ENCODE peak calls at places on chromosomes 12 and 14, in five cellular contexts. Y is GM12865, M is testis, I is dorsolateral prefrontal cortex, C is ascending aorta. S is an unnamed sample.

GRCh38 chr14:60002819-60003492 is 83.0 kb downstream of the LRRC9 start:
- DNase-seq in Y (no peak), M (peak), I (no peak), C (no peak), S (no peak)

GRCh38 chr12:62684586-62685295 is 218.1 kb downstream of the MON2 start:
- DNase-seq in Y (no peak), M (peak), I (no peak), C (peak), S (no peak)

GRCh38 chr14:92135269-92135668 is 13.5 kb downstream of the CPSF2 start:
- DNase-seq in Y (peak), M (no peak), I (no peak), C (no peak), S (no peak)

GRCh38 chr14:26004342-26004741 is 593.5 kb downstream of the NOVA1 start:
- DNase-seq in Y (no peak), M (no peak), I (no peak), C (no peak), S (no peak)

GRCh38 chr14:57199911-57200310 is 68.8 kb downstream of the EXOC5 start:
- DNase-seq in Y (no peak), M (no peak), I (no peak), C (no peak), S (no peak)

GRCh38 chr12:55983229-55983849 is 9.5 kb downstream of the RAB5B start:
- DNase-seq in Y (no peak), M (no peak), I (no peak), C (no peak), S (no peak)

GRCh38 chr12:88298761-88299242 is 156.7 kb downstream of the TMTC3 start:
- DNase-seq in Y (peak), M (no peak), I (no peak), C (no peak), S (peak)

GRCh38 chr12:6392499-6392898 is 8.5 kb downstream of the LTBR start:
- DNase-seq in Y (no peak), M (no peak), I (no peak), C (no peak), S (no peak)

GRCh38 chr14:33120966-33121365 is 182.3 kb downstream of the NPAS3 start:
- DNase-seq in Y (no peak), M (no peak), I (no peak), C (no peak), S (no peak)

GRCh38 chr12:75883241-75883640 is 148.3 kb downstream of the PHLDA1 start:
- DNase-seq in Y (no peak), M (no peak), I (no peak), C (no peak), S (no peak)

GRCh38 chr14:68337279-68337678 is 455.6 kb downstream of the ZFP36L1 start:
- DNase-seq in Y (peak), M (no peak), I (no peak), C (no peak), S (no peak)

GRCh38 chr12:124709722-124710656 is 142.6 kb upstream of the NCOR2 start:
- DNase-seq in Y (no peak), M (no peak), I (no peak), C (no peak), S (no peak)

GRCh38 chr14:74882103-74882920 is 596 bp downstream of the DLST start:
- DNase-seq in Y (peak), M (peak), I (peak), C (peak), S (no peak)

GRCh38 chr12:56338643-56339422 is at the start of gene IL23A:
- DNase-seq in Y (peak), M (no peak), I (no peak), C (no peak), S (peak)

GRCh38 chr14:104589338-104590195 is 10.0 kb downstream of the C14orf180 start:
- DNase-seq in Y (no peak), M (no peak), I (no peak), C (no peak), S (no peak)

GRCh38 chr12:65570451-65571130 is 253.7 kb upstream of the HMGA2 start:
- DNase-seq in Y (no peak), M (no peak), I (no peak), C (no peak), S (no peak)

GRCh38 chr14:104432611-104433231 is 146.8 kb upstream of the C14orf180 start:
- DNase-seq in Y (no peak), M (no peak), I (no peak), C (peak), S (no peak)

GRCh38 chr12:127400231-127400630 is 866.7 kb upstream of the TMEM132C start:
- DNase-seq in Y (no peak), M (no peak), I (no peak), C (no peak), S (no peak)
- H3K4me3 ChIP-seq in Y (no peak), M (no peak), I (no peak), C (no peak), S (no peak)

DNA sequence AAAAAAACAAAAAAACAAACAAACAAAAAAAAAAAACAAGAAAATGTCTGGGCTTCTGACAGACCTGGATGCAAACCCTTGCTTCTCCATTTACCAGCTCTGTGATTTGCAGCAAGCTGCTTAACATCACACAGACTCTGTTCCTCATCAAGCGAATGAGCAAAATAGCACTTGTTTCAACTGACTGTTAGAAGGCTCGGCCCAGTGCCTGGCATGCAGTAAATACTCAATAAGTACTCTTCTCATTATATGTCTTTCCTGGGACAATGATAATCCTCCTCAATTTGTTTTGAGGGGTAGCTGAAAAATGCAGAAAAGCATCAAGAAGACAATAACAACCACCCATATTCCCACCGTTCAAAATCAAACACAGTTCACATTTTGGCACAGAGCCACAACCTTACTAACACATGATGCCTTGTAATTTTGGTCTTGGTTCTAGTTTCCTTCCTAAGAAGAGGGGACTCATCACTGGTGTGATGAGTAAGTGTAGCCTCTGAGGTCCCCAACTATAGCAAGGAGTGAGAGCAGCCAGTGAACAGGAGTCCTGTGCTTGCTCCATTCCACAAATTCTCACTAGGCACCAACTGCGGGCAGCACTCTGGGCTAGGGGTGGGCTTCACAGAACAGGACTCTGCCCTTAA is 60.4 kb downstream of the TTC7B start:
- DNase-seq in Y (no peak), M (no peak), I (no peak), C (no peak), S (no peak)
- H3K4me3 ChIP-seq in Y (no peak), M (no peak), I (no peak), C (no peak), S (no peak)

GRCh38 chr12:94689002-94689645 is 38.8 kb upstream of the TMCC3 start:
- DNase-seq in Y (peak), M (no peak), I (no peak), C (no peak), S (no peak)
- H3K4me3 ChIP-seq in Y (no peak), M (no peak), I (no peak), C (no peak), S (no peak)

GRCh38 chr12:114835031-114835430 is 151.1 kb upstream of the TBX3 start:
- DNase-seq in Y (no peak), M (no peak), I (no peak), C (no peak), S (no peak)
- H3K4me3 ChIP-seq in Y (no peak), M (no peak), I (no peak), C (no peak), S (no peak)

GRCh38 chr12:22014783-22015144 is 31.3 kb upstream of the CMAS start:
- DNase-seq in Y (no peak), M (no peak), I (no peak), C (no peak), S (no peak)

GRCh38 chr12:22018860-22019259 is 27.2 kb upstream of the CMAS start:
- DNase-seq in Y (no peak), M (no peak), I (no peak), C (no peak), S (no peak)

GRCh38 chr12:22014041-22014782 is 31.8 kb upstream of the CMAS start:
- DNase-seq in Y (no peak), M (no peak), I (no peak), C (no peak), S (no peak)

GRCh38 chr12:22016982-22017381 is 29.0 kb upstream of the CMAS start:
- DNase-seq in Y (no peak), M (no peak), I (no peak), C (no peak), S (no peak)
- H3K4me3 ChIP-seq in Y (no peak), M (no peak), I (no peak), C (no peak), S (no peak)